ENCODE peak calls at places on chromosome 19, in four cellular contexts. One of them, this sample, is unnamed.
A peak's percentile ranks its signal among the peaks of the same experiment; 100 is the strongest.

GRCh38 chr19:49678970-49679831 is 2.1 kb downstream of the PRMT1 start:
- DNase-seq in K562: no peak
- DNase-seq in HepG2: no peak
- DNase-seq in WTC11: no peak
- DNase-seq in this sample: no peak

GRCh38 chr19:38730731-38731589 is 13.3 kb downstream of the CAPN12 start:
- DNase-seq in HepG2: no peak
- DNase-seq in WTC11: no peak
- DNase-seq in K562: no peak
- DNase-seq in this sample: no peak

GRCh38 chr19:46408611-46409039 is 4.7 kb downstream of the CCDC8 start:
- DNase-seq in WTC11: no peak
- DNase-seq in HepG2: peak; percentile 25
- DNase-seq in K562: no peak
- DNase-seq in this sample: no peak

GRCh38 chr19:50315773-50316448 is 13.3 kb downstream of the KCNC3 start:
- DNase-seq in WTC11: peak; percentile 75
- DNase-seq in K562: peak; percentile 61
- DNase-seq in HepG2: no peak
- DNase-seq in this sample: peak; percentile 56

GRCh38 chr19:32018014-32018413 is 327.4 kb upstream of the ZNF507 start:
- DNase-seq in HepG2: no peak
- DNase-seq in WTC11: no peak
- DNase-seq in K562: no peak
- DNase-seq in this sample: no peak

GRCh38 chr19:3136684-3137055 is 837 bp downstream of the GNA15 start:
- DNase-seq in WTC11: no peak
- DNase-seq in K562: no peak
- DNase-seq in HepG2: no peak
- DNase-seq in this sample: no peak

GRCh38 chr19:19447536-19448237 is 42.2 kb downstream of the GATAD2A start:
- DNase-seq in HepG2: no peak
- DNase-seq in K562: no peak
- DNase-seq in WTC11: no peak
- DNase-seq in this sample: no peak

GRCh38 chr19:54448037-54448773 is 794 bp upstream of the LENG8 start:
- DNase-seq in K562: peak; percentile 69
- DNase-seq in HepG2: peak; percentile 51
- DNase-seq in WTC11: peak; percentile 46
- DNase-seq in this sample: peak; percentile 43

GRCh38 chr19:3642987-3643386 is 16.4 kb upstream of the CACTIN start:
- DNase-seq in K562: peak; percentile 94
- DNase-seq in HepG2: no peak
- DNase-seq in WTC11: peak; percentile 79
- DNase-seq in this sample: peak; percentile 83

GRCh38 chr19:31334101-31334848 is 15.0 kb downstream of the TSHZ3 start:
- DNase-seq in K562: no peak
- DNase-seq in WTC11: no peak
- DNase-seq in HepG2: no peak
- DNase-seq in this sample: no peak

GRCh38 chr19:17450264-17451075 is 2.0 kb upstream of the TMEM221 start:
- DNase-seq in WTC11: no peak
- DNase-seq in K562: no peak
- DNase-seq in HepG2: no peak
- DNase-seq in this sample: no peak

GRCh38 chr19:22533761-22534160 is 100.4 kb upstream of the ZNF492 start:
- DNase-seq in HepG2: no peak
- DNase-seq in WTC11: no peak
- DNase-seq in K562: no peak
- DNase-seq in this sample: no peak

GRCh38 chr19:41892173-41892902 is 9.4 kb downstream of the ARHGEF1 start:
- DNase-seq in WTC11: no peak
- DNase-seq in K562: no peak
- DNase-seq in HepG2: no peak
- DNase-seq in this sample: no peak

GRCh38 chr19:33205531-33206260 is 11.6 kb downstream of the LRP3 start:
- DNase-seq in HepG2: no peak
- DNase-seq in WTC11: no peak
- DNase-seq in K562: no peak
- DNase-seq in this sample: no peak

GRCh38 chr19:46076951-46077814 is 36.4 kb upstream of the IGFL4 start:
- DNase-seq in WTC11: peak; percentile 83
- DNase-seq in HepG2: peak; percentile 87
- DNase-seq in K562: peak; percentile 87
- DNase-seq in this sample: peak; percentile 90

DNA sequence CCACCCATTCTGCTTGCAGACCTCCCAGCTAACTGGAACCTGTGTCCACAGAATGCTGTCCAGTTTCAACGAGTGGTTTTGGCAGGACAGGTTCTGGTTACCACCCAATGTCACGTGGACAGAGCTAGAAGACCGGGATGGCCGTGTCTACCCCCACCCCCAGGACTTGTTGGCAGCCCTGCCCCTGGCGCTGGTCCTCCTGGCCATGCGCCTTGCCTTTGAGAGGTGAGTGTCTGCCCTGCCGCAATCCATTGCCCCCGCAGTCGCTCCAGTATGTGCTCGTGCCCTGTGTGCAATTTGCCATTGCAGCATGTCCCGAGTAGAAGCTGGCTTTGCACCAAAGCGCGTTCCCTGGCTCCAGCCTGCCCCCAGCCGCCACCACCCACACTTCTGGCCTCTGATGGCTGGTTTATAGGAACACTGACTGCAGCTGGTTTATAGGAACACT is 41.9 kb downstream of the CERS4 start:
- DNase-seq in K562: no peak
- DNase-seq in HepG2: no peak
- DNase-seq in WTC11: no peak
- DNase-seq in this sample: no peak
- TF ChIP-seq ELF4 in K562: no peak
- TF ChIP-seq ELF4 in HepG2: no peak
- TF ChIP-seq ELF4 in WTC11: no peak
- TF ChIP-seq ELF4 in this sample: no peak

DNA sequence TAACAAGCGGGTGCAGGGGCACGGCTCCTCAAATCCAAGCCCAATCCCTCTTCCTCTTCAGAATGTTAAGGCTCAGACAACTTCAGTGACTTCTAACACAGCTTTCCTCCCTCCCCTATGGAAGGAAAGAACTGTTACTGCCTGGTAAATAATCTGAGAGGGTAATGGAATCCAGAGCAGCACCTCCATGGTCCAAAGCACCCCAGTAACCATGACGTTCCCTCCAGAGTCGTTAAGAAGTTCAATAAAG is 969 bp downstream of the AKT2 start:
- DNase-seq in HepG2: no peak
- DNase-seq in K562: no peak
- DNase-seq in WTC11: no peak
- DNase-seq in this sample: no peak
- TF ChIP-seq ELF4 in HepG2: no peak
- TF ChIP-seq ELF4 in K562: no peak
- TF ChIP-seq ELF4 in WTC11: no peak
- TF ChIP-seq ELF4 in this sample: no peak

GRCh38 chr19:34639491-34640085 is 37.4 kb downstream of the SCGB2B2 start:
- DNase-seq in K562: peak; percentile 45
- DNase-seq in WTC11: peak; percentile 62
- DNase-seq in HepG2: peak; percentile 82
- DNase-seq in this sample: peak; percentile 56
- TF ChIP-seq ELF4 in K562: no peak
- TF ChIP-seq ELF4 in WTC11: no peak
- TF ChIP-seq ELF4 in HepG2: no peak
- TF ChIP-seq ELF4 in this sample: no peak

GRCh38 chr19:55693336-55693974 is 18.4 kb downstream of the EPN1 start:
- DNase-seq in WTC11: no peak
- DNase-seq in K562: no peak
- DNase-seq in HepG2: no peak
- DNase-seq in this sample: no peak

GRCh38 chr19:55694656-55695491 is 19.8 kb downstream of the EPN1 start:
- DNase-seq in HepG2: no peak
- DNase-seq in K562: no peak
- DNase-seq in WTC11: no peak
- DNase-seq in this sample: no peak

GRCh38 chr19:55695511-55696290 is 20.7 kb downstream of the EPN1 start:
- DNase-seq in K562: no peak
- DNase-seq in WTC11: no peak
- DNase-seq in HepG2: no peak
- DNase-seq in this sample: no peak

GRCh38 chr19:55692681-55693081 is 17.7 kb downstream of the EPN1 start:
- DNase-seq in HepG2: no peak
- DNase-seq in K562: peak; percentile 16
- DNase-seq in WTC11: no peak
- DNase-seq in this sample: no peak

GRCh38 chr19:55694241-55694655 is 19.2 kb downstream of the EPN1 start:
- DNase-seq in K562: peak; percentile 35
- DNase-seq in WTC11: no peak
- DNase-seq in HepG2: no peak
- DNase-seq in this sample: no peak
- TF ChIP-seq ELF4 in K562: no peak
- TF ChIP-seq ELF4 in WTC11: no peak
- TF ChIP-seq ELF4 in HepG2: no peak
- TF ChIP-seq ELF4 in this sample: no peak

GRCh38 chr19:980133-980998 is 3.8 kb upstream of the WDR18 start:
- DNase-seq in K562: peak; percentile 85
- DNase-seq in HepG2: peak; percentile 86
- DNase-seq in WTC11: peak; percentile 73
- DNase-seq in this sample: no peak
- TF ChIP-seq ELF4 in K562: no peak
- TF ChIP-seq ELF4 in HepG2: no peak
- TF ChIP-seq ELF4 in WTC11: no peak
- TF ChIP-seq ELF4 in this sample: no peak

DNA sequence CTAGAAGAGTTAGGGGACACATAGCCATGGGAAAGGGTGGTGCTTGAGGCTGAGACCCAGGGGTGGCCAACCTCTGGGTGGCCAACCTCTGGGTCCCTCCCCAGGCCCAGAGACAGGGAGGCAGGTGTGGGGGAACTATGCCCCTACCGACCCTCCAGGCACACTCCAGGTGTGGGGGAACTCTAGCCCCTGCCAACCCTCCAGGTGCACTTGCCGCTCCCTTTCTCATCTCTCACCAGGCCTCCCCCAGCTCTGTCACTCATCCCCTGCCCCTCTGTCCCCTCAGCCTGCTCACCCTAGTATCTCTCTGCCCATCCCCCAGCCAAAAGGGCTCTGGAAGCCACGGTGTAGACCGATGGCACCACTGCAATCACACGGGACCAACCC is 10.6 kb upstream of the VSTM2B start:
- DNase-seq in HepG2: no peak
- DNase-seq in K562: no peak
- DNase-seq in WTC11: no peak
- DNase-seq in this sample: no peak
- TF ChIP-seq ELF4 in HepG2: no peak
- TF ChIP-seq ELF4 in K562: no peak
- TF ChIP-seq ELF4 in WTC11: no peak
- TF ChIP-seq ELF4 in this sample: no peak